ENCODE peak calls at places on chromosomes 13 and 19, in nine cellular contexts. Q, I, M, B, F, U, H, W and T are unnamed samples.

GRCh38 chr19:35295792-35296462 is 4.0 kb downstream of the MAG start:
- DNase-seq in Q (no peak), I (no peak), M (no peak), B (no peak), F (peak), U (peak), H (no peak), W (no peak), T (no peak)

GRCh38 chr19:54434862-54435174 is 14.2 kb upstream of the LENG8 start:
- DNase-seq in Q (no peak), I (no peak), M (no peak), B (no peak), F (no peak), U (peak), H (no peak), W (no peak), T (no peak)

GRCh38 chr19:4130635-4131438 is 6.9 kb upstream of the MAP2K2 start:
- DNase-seq in Q (no peak), I (no peak), M (peak), B (no peak), F (no peak), U (peak), H (no peak), W (no peak), T (peak)

GRCh38 chr19:38736413-38737280 is 7.6 kb downstream of the CAPN12 start:
- DNase-seq in Q (no peak), I (peak), M (peak), B (no peak), F (peak), U (peak), H (no peak), W (no peak), T (peak)

GRCh38 chr13:30442854-30443379 is 20.6 kb downstream of the UBE2L5 start:
- DNase-seq in Q (no peak), I (no peak), M (no peak), B (no peak), F (no peak), U (no peak), H (no peak), W (no peak), T (no peak)

GRCh38 chr13:45765464-45765863 is 63.3 kb downstream of the CBY2 start:
- DNase-seq in Q (no peak), I (no peak), M (no peak), B (no peak), F (no peak), U (no peak), H (no peak), W (no peak), T (no peak)

GRCh38 chr13:52447354-52447753 is 3.1 kb downstream of the VPS36 start:
- DNase-seq in Q (no peak), I (no peak), M (no peak), B (no peak), F (no peak), U (no peak), H (no peak), W (no peak), T (no peak)

GRCh38 chr13:32581177-32581786 is 5.0 kb upstream of the PDS5B start:
- DNase-seq in Q (no peak), I (no peak), M (peak), B (no peak), F (no peak), U (no peak), H (no peak), W (no peak), T (peak)

GRCh38 chr19:37114001-37114400 is 35.8 kb downstream of the ZNF420 start:
- DNase-seq in Q (no peak), I (no peak), M (no peak), B (no peak), F (no peak), U (no peak), H (no peak), W (no peak), T (no peak)

GRCh38 chr19:17244618-17245534 is 843 bp downstream of the NR2F6 start:
- DNase-seq in Q (no peak), I (no peak), M (peak), B (no peak), F (no peak), U (peak), H (no peak), W (no peak), T (no peak)

GRCh38 chr13:32838985-32839384 is 177.2 kb upstream of the KL start:
- DNase-seq in Q (no peak), I (no peak), M (peak), B (no peak), F (no peak), U (no peak), H (no peak), W (no peak), T (no peak)

GRCh38 chr13:106709509-106709908 is 141.6 kb upstream of the ARGLU1 start:
- DNase-seq in Q (no peak), I (no peak), M (no peak), B (no peak), F (no peak), U (no peak), H (no peak), W (no peak), T (peak)

GRCh38 chr19:4523306-4524110 is 5.2 kb upstream of the PLIN4 start:
- DNase-seq in Q (no peak), I (peak), M (no peak), B (no peak), F (no peak), U (peak), H (no peak), W (no peak), T (peak)

GRCh38 chr19:5644051-5644450 is 21.2 kb downstream of the SAFB start:
- DNase-seq in Q (no peak), I (no peak), M (no peak), B (no peak), F (no peak), U (no peak), H (no peak), W (no peak), T (peak)

GRCh38 chr13:39561971-39562370 is 41.0 kb downstream of the LHFPL6 start:
- DNase-seq in Q (no peak), I (no peak), M (no peak), B (no peak), F (no peak), U (no peak), H (peak), W (no peak), T (no peak)

GRCh38 chr13:112241288-112241687 is 134.9 kb upstream of the SPACA7 start:
- DNase-seq in Q (no peak), I (no peak), M (no peak), B (no peak), F (no peak), U (no peak), H (no peak), W (no peak), T (no peak)

GRCh38 chr13:19596086-19596485 is 34.8 kb upstream of the TPTE2 start:
- DNase-seq in Q (no peak), I (no peak), M (no peak), B (no peak), F (no peak), U (no peak), H (no peak), W (no peak), T (no peak)

GRCh38 chr13:86282450-86282849 is 483.2 kb upstream of the SLITRK6 start:
- DNase-seq in Q (no peak), I (no peak), M (no peak), B (no peak), F (no peak), U (no peak), H (no peak), W (no peak), T (no peak)

GRCh38 chr19:43534811-43535761 is 2.1 kb downstream of the ZNF575 start:
- DNase-seq in Q (no peak), I (no peak), M (peak), B (no peak), F (peak), U (peak), H (no peak), W (peak), T (peak)

GRCh38 chr13:32309812-32310706 is 5.1 kb downstream of the ZAR1L start:
- DNase-seq in Q (no peak), I (no peak), M (peak), B (no peak), F (no peak), U (peak), H (no peak), W (no peak), T (peak)

GRCh38 chr13:113791226-113791625 is 32.2 kb downstream of the TMEM255B start:
- DNase-seq in Q (peak), I (no peak), M (no peak), B (no peak), F (no peak), U (peak), H (no peak), W (peak), T (no peak)

GRCh38 chr19:38849746-38850230 is at the start of gene HNRNPL:
- DNase-seq in Q (no peak), I (peak), M (no peak), B (no peak), F (peak), U (peak), H (no peak), W (no peak), T (no peak)

GRCh38 chr13:98451676-98452105 is 125.2 kb downstream of the STK24 start:
- DNase-seq in Q (no peak), I (no peak), M (no peak), B (no peak), F (no peak), U (no peak), H (no peak), W (peak), T (peak)

GRCh38 chr19:46475976-46476375 is 4.6 kb upstream of the PNMA8A start:
- DNase-seq in Q (no peak), I (no peak), M (no peak), B (no peak), F (no peak), U (no peak), H (no peak), W (no peak), T (peak)

GRCh38 chr13:20475927-20476691 is 49.5 kb downstream of the CRYL1 start:
- DNase-seq in Q (peak), I (peak), M (peak), B (no peak), F (peak), U (peak), H (no peak), W (no peak), T (no peak)

GRCh38 chr13:104984296-104984818 is 1551.1 kb downstream of the EFNB2 start:
- DNase-seq in Q (no peak), I (peak), M (peak), B (peak), F (no peak), U (no peak), H (peak), W (no peak), T (no peak)

GRCh38 chr13:42981317-42981716 is 10.7 kb downstream of the EPSTI1 start:
- DNase-seq in Q (no peak), I (no peak), M (no peak), B (no peak), F (no peak), U (no peak), H (no peak), W (no peak), T (peak)

GRCh38 chr13:48505597-48506091 is 27.2 kb downstream of the RCBTB2 start:
- DNase-seq in Q (no peak), I (no peak), M (no peak), B (no peak), F (peak), U (no peak), H (no peak), W (peak), T (no peak)

GRCh38 chr13:79056706-79057105 is 349.3 kb downstream of the RBM26 start:
- DNase-seq in Q (no peak), I (no peak), M (no peak), B (no peak), F (no peak), U (no peak), H (no peak), W (no peak), T (no peak)

GRCh38 chr13:91017669-91018053 is 329.8 kb upstream of the MIR17HG start:
- DNase-seq in Q (no peak), I (no peak), M (peak), B (no peak), F (no peak), U (no peak), H (no peak), W (no peak), T (peak)

GRCh38 chr13:35700661-35701060 is 224.2 kb upstream of the MAB21L1 start:
- DNase-seq in Q (no peak), I (no peak), M (no peak), B (peak), F (no peak), U (no peak), H (no peak), W (no peak), T (peak)

GRCh38 chr19:50449236-50449899 is 16.7 kb downstream of the MYBPC2 start:
- DNase-seq in Q (no peak), I (no peak), M (peak), B (no peak), F (no peak), U (no peak), H (no peak), W (no peak), T (peak)

GRCh38 chr19:56113071-56113632 is 7.9 kb downstream of the ZNF787 start:
- DNase-seq in Q (no peak), I (no peak), M (no peak), B (no peak), F (no peak), U (no peak), H (no peak), W (no peak), T (no peak)

GRCh38 chr13:80850771-80851170 is 509.8 kb upstream of the SPRY2 start:
- DNase-seq in Q (no peak), I (no peak), M (no peak), B (no peak), F (no peak), U (no peak), H (no peak), W (no peak), T (no peak)

GRCh38 chr19:13611596-13611995 is 105.3 kb upstream of the CACNA1A start:
- DNase-seq in Q (no peak), I (no peak), M (no peak), B (no peak), F (no peak), U (no peak), H (no peak), W (no peak), T (no peak)